ENCODE peak calls at places on chromosomes 4 and X, in nine cellular contexts. K, Q, E, U, A, X, M, I and O are unnamed samples.
A peak's percentile ranks its signal among the peaks of the same experiment; 100 is the strongest.

GRCh38 chr4:62717144-62717543 is 1517.0 kb downstream of the ADGRL3 start:
- DNase-seq in K (no peak), Q (no peak), E (no peak), U (no peak), A (no peak), X (no peak), M (no peak), I (no peak), O (no peak)

GRCh38 chr4:99810536-99810935 is 6.1 kb upstream of the DAPP1 start:
- DNase-seq in K (no peak), Q (no peak), E (no peak), U (no peak), A (no peak), X (no peak), M (no peak), I (no peak), O (no peak)

GRCh38 chr4:26807330-26807729 is 53.3 kb upstream of the STIM2 start:
- DNase-seq in K (no peak), Q (no peak), E (no peak), U (no peak), A (no peak), X (no peak), M (no peak), I (no peak), O (no peak)

GRCh38 chr4:56276547-56276946 is 110.7 kb downstream of the AASDH start:
- DNase-seq in K (no peak), Q (no peak), E (no peak), U (no peak), A (no peak), X (no peak), M (no peak), I (no peak), O (no peak)

GRCh38 chrX:10471426-10471825 is 149.0 kb downstream of the MID1 start:
- DNase-seq in K (no peak), Q (no peak), E (no peak), U (no peak), A (no peak), X (no peak), M (no peak), I (no peak), O (no peak)

GRCh38 chr4:183905081-183905592 is at the start of gene STOX2:
- DNase-seq in K (peak; percentile 60), Q (peak; percentile 84), E (peak; percentile 80), U (peak; percentile 56), A (no peak), X (peak; percentile 47), M (no peak), I (peak; percentile 5), O (no peak)

GRCh38 chrX:53268173-53268572 is 13.2 kb downstream of the IQSEC2 start:
- DNase-seq in K (no peak), Q (no peak), E (no peak), U (no peak), A (no peak), X (no peak), M (no peak), I (no peak), O (no peak)

GRCh38 chr4:114598191-114599121 is at the start of gene UGT8:
- DNase-seq in K (peak; percentile 75), Q (peak; percentile 85), E (no peak), U (peak; percentile 92), A (no peak), X (no peak), M (peak; percentile 35), I (peak; percentile 0), O (no peak)

DNA sequence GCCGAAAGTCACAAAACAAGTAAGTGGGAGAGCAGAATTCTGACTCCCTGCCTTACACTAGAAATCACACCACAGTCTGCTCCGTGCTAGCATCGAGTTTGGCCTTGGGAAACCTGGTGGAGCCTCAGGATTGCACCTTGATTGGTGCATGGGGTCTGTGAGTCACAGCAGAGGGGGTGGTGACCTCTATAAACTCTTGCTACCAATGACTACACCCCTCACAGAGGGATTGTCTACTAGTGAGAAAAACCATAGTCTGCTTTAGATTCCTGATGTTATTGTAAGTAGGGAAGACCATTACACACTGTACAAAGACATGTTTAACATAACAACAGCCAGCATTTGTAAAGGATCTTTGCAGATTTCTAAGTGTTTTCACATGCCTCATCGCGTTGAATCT is 55.6 kb upstream of the KDR start:
- DNase-seq in K (no peak), Q (no peak), E (no peak), U (no peak), A (no peak), X (no peak), M (no peak), I (no peak), O (no peak)
- H3K4me1 ChIP-seq in K (peaks cover 1% of the 10 kb centered on the region), Q (no peaks in the 10 kb centered on the region), E (no peaks in the 10 kb centered on the region), U (no peaks in the 10 kb centered on the region), A (no peaks in the 10 kb centered on the region), X (no peaks in the 10 kb centered on the region), M (peaks cover 26% of the 10 kb centered on the region), I (no peaks in the 10 kb centered on the region), O (no peaks in the 10 kb centered on the region)

DNA sequence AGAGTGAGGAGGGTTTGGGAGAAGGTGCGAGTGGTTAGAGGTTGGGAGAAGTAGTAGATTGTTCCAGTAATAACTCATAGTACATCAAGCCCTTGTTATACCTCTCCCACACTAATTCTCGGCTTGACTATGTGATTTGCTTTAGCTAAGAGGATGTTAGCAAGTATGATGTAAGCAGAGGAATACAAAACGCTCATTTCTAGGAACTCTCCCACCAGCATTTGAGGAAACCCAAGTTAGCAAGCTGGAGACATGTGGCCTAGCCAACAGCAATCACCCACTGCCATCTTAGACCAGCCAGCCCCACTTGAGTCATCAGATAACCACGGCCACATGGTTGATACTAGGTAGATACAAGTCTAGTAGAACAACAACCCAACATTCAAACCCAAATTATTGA is 14.2 kb downstream of the FTHL17 start:
- DNase-seq in K (no peak), Q (no peak), E (no peak), U (no peak), A (no peak), X (no peak), M (no peak), I (no peak), O (no peak)
- H3K9me3 ChIP-seq in K (no peaks in the 10 kb centered on the region), Q (no peaks in the 10 kb centered on the region), E (no peaks in the 10 kb centered on the region), U (no peaks in the 10 kb centered on the region), A (no peaks in the 10 kb centered on the region), X (no peaks in the 10 kb centered on the region), M (no peaks in the 10 kb centered on the region), I (no peaks in the 10 kb centered on the region), O (no peaks in the 10 kb centered on the region)

GRCh38 chr4:38928886-38929285 is 61.3 kb downstream of the FAM114A1 start:
- DNase-seq in K (no peak), Q (no peak), E (no peak), U (no peak), A (no peak), X (no peak), M (no peak), I (no peak), O (no peak)
- H3K4me3 ChIP-seq in K (no peak overlapping the region), Q (no peak overlapping the region), E (no peak overlapping the region), U (no peak overlapping the region), A (no peak overlapping the region), X (no peak overlapping the region), M (no peak overlapping the region), I (no peak overlapping the region), O (no peak overlapping the region)

GRCh38 chr4:8096690-8097061 is 61.9 kb downstream of the ABLIM2 start:
- DNase-seq in K (no peak), Q (no peak), E (no peak), U (no peak), A (no peak), X (no peak), M (no peak), I (no peak), O (no peak)
- H3K4me1 ChIP-seq in K (no peaks in the 10 kb centered on the region), Q (peaks cover 13% of the 10 kb centered on the region), E (no peaks in the 10 kb centered on the region), U (no peaks in the 10 kb centered on the region), A (no peaks in the 10 kb centered on the region), X (no peaks in the 10 kb centered on the region), M (peaks cover 9% of the 10 kb centered on the region), I (peaks cover 38% of the 10 kb centered on the region), O (no peaks in the 10 kb centered on the region)

GRCh38 chr4:95867919-95868318 is 28.0 kb downstream of the PDHA2 start:
- DNase-seq in K (no peak), Q (no peak), E (no peak), U (no peak), A (no peak), X (no peak), M (peak; percentile 28), I (no peak), O (no peak)
- H3K9me3 ChIP-seq in K (peaks cover 8% of the 10 kb centered on the region), Q (peaks cover 9% of the 10 kb centered on the region), E (peaks cover 2% of the 10 kb centered on the region), U (no peaks in the 10 kb centered on the region), A (no peaks in the 10 kb centered on the region), X (peaks cover 30% of the 10 kb centered on the region), M (peaks cover 4% of the 10 kb centered on the region), I (peaks cover 7% of the 10 kb centered on the region), O (peaks cover 14% of the 10 kb centered on the region)

GRCh38 chrX:56995271-56995994 is at the start of gene SPIN3:
- DNase-seq in K (peak; percentile 95), Q (peak; percentile 92), E (peak; percentile 89), U (peak; percentile 90), A (no peak), X (peak; percentile 72), M (peak; percentile 73), I (peak; percentile 37), O (peak; percentile 40)
- H3K4me3 ChIP-seq in K (peak within 1 kb of the TSS; percentile 74), Q (peak within 1 kb of the TSS; percentile 67), E (peak within 1 kb of the TSS; percentile 61), U (peak within 1 kb of the TSS; percentile 72), A (peak within 1 kb of the TSS; percentile 41), X (peak within 1 kb of the TSS; percentile 76), M (peak within 1 kb of the TSS; percentile 80), I (peak within 1 kb of the TSS; percentile 63), O (peak within 1 kb of the TSS; percentile 50)